ENCODE peak calls at places on chromosomes 13 and 19, in ten cellular contexts. F is activated T-cell treated with anti-CD3 and anti-CD28 coated beads, Interleukin-2, amount 50 U/mL, for 4 hours; C is lung; V is activated naive CD4-positive, alpha-beta T cell treated with anti-CD3 and anti-CD28 coated beads, Interleukin-2, amount 50 U/mL, for 72 hours; A is PC-3; E is body of pancreas; Y is Right ventricle myocardium inferior; H is T-cell; O is K562; B is activated naive CD8-positive, alpha-beta T cell treated with anti-CD3 and anti-CD28 coated beads, Interleukin-2, amount 10 ng/mL, durations not matched to agents 7 days and 5 days. S is an unnamed sample.

GRCh38 chr13:111145506-111145905 is 30.4 kb downstream of the ARHGEF7 start:
- ATAC-seq in B (no peak), O (no peak), H (no peak), C (no peak), F (no peak), Y (no peak), A (no peak), E (no peak), V (no peak), S (no peak)

GRCh38 chr19:9801976-9802375 is 16.9 kb downstream of the FBXL12 start:
- ATAC-seq in E (no peak), H (no peak), F (no peak), V (no peak), C (no peak), A (no peak), Y (no peak), O (peak; percentile 53), B (no peak), S (no peak)

GRCh38 chr19:2618611-2619010 is 83.9 kb downstream of the GNG7 start:
- ATAC-seq in O (no peak), H (peak; percentile 44), B (no peak), E (no peak), F (peak; percentile 22), C (peak; percentile 48), Y (peak; percentile 35), V (no peak), A (peak; percentile 69), S (peak; percentile 61)

GRCh38 chr19:18849838-18850400 is 18.2 kb downstream of the UPF1 start:
- ATAC-seq in F (no peak), C (no peak), A (no peak), Y (no peak), B (no peak), O (no peak), E (no peak), H (no peak), V (no peak), S (no peak)

GRCh38 chr19:1999856-2000515 is 15.5 kb downstream of the BTBD2 start:
- ATAC-seq in A (no peak), E (no peak), H (no peak), V (no peak), Y (no peak), O (no peak), C (no peak), B (no peak), F (no peak), S (no peak)

GRCh38 chr13:106603568-106603967 is 35.6 kb upstream of the ARGLU1 start:
- ATAC-seq in F (no peak), C (no peak), V (no peak), O (no peak), H (no peak), B (no peak), A (no peak), Y (no peak), E (no peak), S (no peak)

GRCh38 chr19:883661-884211 is 9.3 kb downstream of the MED16 start:
- ATAC-seq in O (no peak), F (no peak), H (no peak), A (peak; percentile 98), E (no peak), B (no peak), C (peak; percentile 72), Y (no peak), V (no peak), S (no peak)

GRCh38 chr19:7879102-7879770 is 5.0 kb upstream of the PRR36 start:
- ATAC-seq in Y (no peak), C (no peak), E (no peak), H (no peak), O (peak; percentile 64), B (peak; percentile 33), V (peak; percentile 51), A (no peak), F (no peak), S (no peak)

GRCh38 chr13:77373541-77373940 is 46.6 kb upstream of the MYCBP2 start:
- ATAC-seq in H (no peak), E (no peak), Y (no peak), O (no peak), C (no peak), A (no peak), B (no peak), V (no peak), F (no peak), S (no peak)

GRCh38 chr13:106230450-106230849 is 305.0 kb downstream of the EFNB2 start:
- ATAC-seq in C (no peak), F (no peak), H (no peak), V (no peak), Y (no peak), O (no peak), B (no peak), E (no peak), A (peak; percentile 96), S (no peak)

GRCh38 chr13:52961196-52961845 is 67.3 kb upstream of the OLFM4 start:
- ATAC-seq in Y (no peak), O (no peak), E (no peak), B (no peak), V (no peak), F (no peak), H (no peak), A (no peak), C (no peak), S (no peak)

GRCh38 chr19:4511300-4512054 is 6.8 kb downstream of the PLIN4 start:
- ATAC-seq in O (no peak), C (no peak), H (no peak), B (no peak), V (no peak), A (no peak), F (no peak), Y (peak; percentile 17), E (no peak), S (no peak)

GRCh38 chr13:36418022-36418805 is 14.1 kb upstream of the CCNA1 start:
- ATAC-seq in F (peak; percentile 73), C (peak; percentile 37), V (peak; percentile 89), E (peak; percentile 54), H (no peak), Y (no peak), O (no peak), A (peak; percentile 41), B (peak; percentile 32), S (no peak)

GRCh38 chr19:2061936-2062729 is 11.1 kb upstream of the MKNK2 start:
- ATAC-seq in Y (no peak), E (no peak), H (peak; percentile 23), C (peak; percentile 1), V (peak; percentile 42), F (peak; percentile 8), O (peak; percentile 7), A (peak; percentile 0), B (peak; percentile 46), S (no peak)

S was measured in gastroesophageal sphincter.